ENCODE peak calls at places on chromosomes 4 and X, in six cellular contexts. B is left lung, H is A549, S is OCI-LY7, E is brain microvascular endothelial cell, F is AG04449. X is an unnamed sample.

GRCh38 chrX:81291996-81292395 is 90.1 kb downstream of the SH3BGRL start:
- DNase-seq in B (no peak), H (no peak), E (no peak), F (no peak), S (peak; percentile 16), X (no peak)

GRCh38 chrX:2559124-2559523 is 58.3 kb upstream of the DHRSX start:
- DNase-seq in F (no peak), S (no peak), B (no peak), E (no peak), H (no peak), X (no peak)

GRCh38 chr4:173252024-173252935 is 81.9 kb downstream of the HMGB2 start:
- DNase-seq in S (peak; percentile 63), B (peak; percentile 44), H (peak; percentile 10), E (peak; percentile 100), F (peak; percentile 93), X (peak; percentile 75)

GRCh38 chr4:8115203-8115520 is 43.5 kb downstream of the ABLIM2 start:
- DNase-seq in E (no peak), S (no peak), H (no peak), F (no peak), B (no peak), X (no peak)

GRCh38 chrX:40273356-40274050 is 175.7 kb upstream of the BCOR start:
- DNase-seq in H (no peak), B (peak; percentile 55), S (no peak), E (no peak), F (no peak), X (no peak)

GRCh38 chr4:28921886-28922285 is 1798.3 kb upstream of the PCDH7 start:
- DNase-seq in B (no peak), F (no peak), E (no peak), H (no peak), S (no peak), X (no peak)

GRCh38 chr4:153485374-153485773 is 19.2 kb downstream of the TMEM131L start:
- DNase-seq in F (no peak), S (no peak), E (no peak), H (no peak), B (no peak), X (peak; percentile 71)

GRCh38 chr4:141346144-141346543 is 125.4 kb downstream of the ZNF330 start:
- DNase-seq in F (no peak), E (peak; percentile 31), B (no peak), S (peak; percentile 14), H (peak; percentile 36), X (peak; percentile 46)

GRCh38 chr4:8724436-8725070 is 132.0 kb downstream of the CPZ start:
- DNase-seq in E (no peak), S (no peak), F (no peak), H (no peak), B (peak; percentile 28), X (no peak)

GRCh38 chr4:374298-375160 is 36.9 kb downstream of the ZNF141 start:
- DNase-seq in B (no peak), E (no peak), H (no peak), S (no peak), F (no peak), X (no peak)
- H3K4me3 ChIP-seq in B (no peak overlapping the region), E (no peak overlapping the region), H (no peak overlapping the region), S (no peak overlapping the region), F (no peak overlapping the region), X (no peak overlapping the region)

GRCh38 chr4:71093745-71094144 is 100.3 kb downstream of the DCK start:
- DNase-seq in F (no peak), B (no peak), S (no peak), H (no peak), E (no peak), X (no peak)

GRCh38 chr4:71095141-71095939 is 101.9 kb downstream of the DCK start:
- DNase-seq in S (no peak), F (no peak), E (no peak), B (no peak), H (no peak), X (no peak)

DNA sequence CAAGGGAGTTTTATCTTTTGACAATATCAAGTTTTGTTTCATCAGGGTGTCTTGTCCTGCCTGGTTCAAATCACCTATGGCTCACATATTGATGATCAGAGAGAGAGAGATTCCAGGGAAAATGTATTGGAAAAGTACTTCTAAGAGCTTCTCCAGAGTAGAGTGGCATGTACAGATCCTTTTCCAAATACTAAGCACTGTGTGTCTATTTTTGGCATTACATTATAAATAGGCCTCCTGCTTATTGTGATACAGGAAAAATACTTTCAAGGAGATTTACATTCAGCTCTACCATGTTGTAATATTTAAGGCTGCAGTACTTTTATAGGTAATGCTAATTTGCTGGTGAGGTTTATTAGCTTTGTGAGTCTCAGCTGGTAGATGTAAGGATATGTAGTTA is 100.8 kb downstream of the DCK start:
- DNase-seq in E (no peak), H (no peak), B (no peak), F (no peak), S (no peak), X (no peak)
- TF ChIP-seq CTCF in E (no peak), H (no peak), B (no peak), F (no peak), S (no peak), X (no peak)

DNA sequence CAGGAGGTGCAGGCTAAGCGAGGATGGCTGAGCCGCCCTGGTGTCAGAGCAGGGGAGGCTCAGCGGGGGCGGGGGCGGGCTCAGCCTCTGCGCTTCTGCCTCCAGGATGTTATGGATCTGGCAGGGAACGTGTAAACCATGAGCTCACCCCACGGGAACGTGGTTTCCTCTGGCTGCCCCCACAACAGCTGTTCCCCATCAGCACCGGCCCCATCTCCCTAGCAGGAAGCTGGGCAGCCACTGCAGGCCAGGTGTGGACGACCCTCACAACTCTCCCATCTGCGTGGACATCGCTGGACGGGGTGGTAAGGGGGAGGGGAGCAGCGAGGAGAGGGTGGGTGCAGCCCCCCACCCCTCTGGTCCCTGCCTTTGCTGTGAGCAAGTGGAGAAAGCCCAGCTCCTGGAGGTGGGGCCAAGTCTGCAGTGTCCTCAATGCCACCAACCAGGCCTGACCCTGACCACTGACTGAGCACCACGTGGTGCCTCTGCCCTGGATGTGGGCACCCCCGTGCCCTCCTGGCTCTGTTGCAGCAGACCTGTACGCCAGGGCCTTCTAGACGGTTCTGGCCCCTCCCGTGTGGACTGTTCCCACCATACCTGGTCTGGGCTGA is 28.1 kb upstream of the SPON2 start:
- DNase-seq in H (no peak), F (peak; percentile 33), S (no peak), E (peak; percentile 78), B (peak; percentile 59), X (no peak)
- H3K4me3 ChIP-seq in H (no peak overlapping the region), F (no peak overlapping the region), S (peak overlapping the region; percentile 7), E (no peak overlapping the region), B (no peak overlapping the region), X (no peak overlapping the region)

GRCh38 chrX:43349363-43349762 is 306.7 kb upstream of the MAOA start:
- DNase-seq in F (no peak), S (peak; percentile 51), H (peak; percentile 1), E (peak; percentile 11), B (peak; percentile 35), X (peak; percentile 21)
- TF ChIP-seq CTCF in F (peak; percentile 36), S (peak; percentile 72), H (no peak), E (peak; percentile 57), B (peak; percentile 56), X (peak; percentile 70)

GRCh38 chr4:4853921-4854648 is 5.4 kb upstream of the MSX1 start:
- DNase-seq in B (peak; percentile 9), S (no peak), F (no peak), H (no peak), E (no peak), X (no peak)
- H3K4me3 ChIP-seq in B (no peak overlapping the region), S (no peak overlapping the region), F (no peak overlapping the region), H (no peak overlapping the region), E (no peak overlapping the region), X (no peak overlapping the region)

DNA sequence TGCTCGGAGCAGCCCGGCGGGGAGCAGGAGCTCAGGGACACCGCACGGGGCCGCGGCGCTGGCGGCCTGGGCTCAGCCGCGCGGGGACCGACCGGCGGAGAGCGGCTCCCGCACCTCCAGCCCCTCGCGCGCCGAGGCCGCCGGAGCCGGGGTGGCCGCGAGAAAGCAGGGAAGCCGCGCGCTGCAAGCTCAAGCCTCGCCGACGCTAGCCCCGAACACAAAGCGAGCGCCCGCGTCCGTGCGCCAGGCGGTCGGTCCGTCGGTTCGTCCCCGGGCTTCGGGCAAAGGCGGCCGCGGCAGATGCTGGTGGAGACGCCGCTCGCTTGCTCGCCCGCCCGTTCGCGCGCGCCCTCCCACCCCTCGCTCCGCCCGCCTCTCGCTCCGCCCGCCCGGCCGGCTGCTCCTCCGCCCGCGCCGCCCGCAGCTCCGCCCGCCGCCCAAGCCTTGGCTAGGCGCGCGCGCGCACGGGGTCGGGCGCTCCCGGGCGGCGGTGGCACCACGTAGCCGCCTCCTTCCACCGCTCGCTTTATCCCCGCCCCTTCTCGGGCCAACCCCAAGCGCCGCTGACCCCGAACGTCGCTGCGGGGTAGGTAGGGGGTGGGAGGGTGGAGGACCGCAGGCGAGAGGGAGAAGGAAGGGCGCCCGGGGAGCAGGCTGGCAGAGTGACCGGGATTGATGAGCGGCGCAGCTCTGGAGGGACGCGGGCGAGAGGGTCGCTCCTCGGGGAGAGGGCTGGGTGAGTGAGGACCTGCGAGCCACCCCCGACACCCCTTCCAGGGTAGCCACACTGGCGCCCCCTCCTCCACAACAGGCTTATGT is at the start of gene TSPAN5:
- DNase-seq in S (peak; percentile 3), F (no peak), B (peak; percentile 83), H (peak; percentile 52), E (no peak), X (no peak)
- TF ChIP-seq CTCF in S (no peak), F (no peak), B (no peak), H (no peak), E (no peak), X (no peak)

GRCh38 chr4:180675368-180675675 is 1567.9 kb upstream of the TENM3 start:
- DNase-seq in S (peak; percentile 92), H (no peak), E (no peak), B (no peak), F (no peak), X (no peak)
- H3K4me3 ChIP-seq in S (peak overlapping the region; percentile 44), H (no peak overlapping the region), E (no peak overlapping the region), B (no peak overlapping the region), F (no peak overlapping the region), X (no peak overlapping the region)

DNA sequence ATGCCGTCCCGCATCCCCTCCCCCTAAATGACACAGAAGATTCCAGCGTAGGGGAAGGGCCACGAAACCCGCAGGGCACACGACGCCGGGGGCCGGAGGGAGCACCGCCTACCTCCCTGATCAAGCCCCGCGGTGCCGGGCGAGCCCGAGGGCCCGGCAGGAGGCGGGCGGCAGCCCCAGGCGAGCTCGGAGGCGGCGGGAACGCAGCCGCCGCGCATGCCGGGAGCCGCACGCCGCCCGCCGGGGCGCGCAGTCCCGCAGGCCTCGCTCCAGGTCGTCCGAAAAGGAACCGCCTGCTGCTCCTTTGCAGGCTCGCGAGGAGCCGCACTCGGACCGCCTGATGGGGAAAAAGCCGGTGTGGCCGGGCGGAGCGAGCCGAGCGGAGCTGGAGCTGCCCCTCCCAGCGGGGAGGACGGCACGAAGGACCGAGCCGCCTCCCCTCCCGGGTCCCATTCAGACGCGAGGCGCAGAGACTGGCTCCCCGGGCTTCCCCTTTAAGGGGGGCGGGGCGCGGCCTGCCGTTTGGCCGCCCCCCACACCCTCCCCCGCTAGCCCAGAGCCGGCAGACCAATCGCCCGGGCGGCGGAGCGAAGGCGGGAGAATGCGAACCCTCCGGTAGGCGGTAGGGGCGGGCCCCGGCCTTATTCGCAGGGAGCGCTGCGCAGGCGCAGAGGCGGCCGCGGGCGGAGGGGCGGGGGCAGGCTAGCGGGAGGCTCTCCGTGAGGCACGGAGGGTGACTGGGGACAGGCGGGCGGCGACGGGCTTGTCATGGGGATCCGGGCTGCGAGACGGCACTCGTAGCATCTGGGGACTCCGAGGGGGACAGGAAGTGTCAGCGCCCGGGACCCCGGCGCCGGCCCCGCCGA is 561 bp upstream of the ING2 start:
- DNase-seq in B (peak; percentile 99), S (peak; percentile 98), E (peak; percentile 96), H (peak; percentile 72), F (peak; percentile 79), X (peak; percentile 85)
- TF ChIP-seq CTCF in B (no peak), S (no peak), E (peak; percentile 26), H (peak; percentile 7), F (peak; percentile 11), X (peak; percentile 55)

X was measured in LNCaP clone FGC.